ENCODE peak calls at places on chromosomes 13 and 19, in nine cellular contexts. P, S, L, D, O, G, J, T and W are unnamed samples.

GRCh38 chr19:47895165-47895782 is 9.2 kb upstream of the SULT2A1 start:
- DNase-seq in P (no peak), S (no peak), L (no peak), D (no peak), O (no peak), G (no peak), J (no peak), T (no peak), W (no peak)

GRCh38 chr19:48244289-48244688 is 11.4 kb downstream of the CARD8 start:
- DNase-seq in P (no peak), S (no peak), L (no peak), D (peak; percentile 46), O (no peak), G (no peak), J (no peak), T (peak; percentile 23), W (peak; percentile 40)

GRCh38 chr13:110624766-110625756 is 9.7 kb downstream of the NAXD start:
- DNase-seq in P (no peak), S (no peak), L (no peak), D (no peak), O (no peak), G (no peak), J (no peak), T (no peak), W (no peak)

GRCh38 chr13:21475115-21475514 is 16.0 kb upstream of the ZDHHC20 start:
- DNase-seq in P (no peak), S (no peak), L (no peak), D (no peak), O (no peak), G (no peak), J (no peak), T (no peak), W (no peak)

GRCh38 chr13:42377640-42378382 is 105.9 kb downstream of the AKAP11 start:
- DNase-seq in P (no peak), S (no peak), L (no peak), D (peak; percentile 53), O (no peak), G (no peak), J (no peak), T (no peak), W (peak; percentile 15)

GRCh38 chr19:12847159-12848139 is 9.1 kb downstream of the MAST1 start:
- DNase-seq in P (peak; percentile 68), S (peak; percentile 74), L (peak; percentile 88), D (peak; percentile 79), O (peak; percentile 94), G (peak; percentile 87), J (peak; percentile 83), T (peak; percentile 72), W (peak; percentile 72)

GRCh38 chr13:60328073-60328472 is 68.9 kb upstream of the TDRD3 start:
- DNase-seq in P (no peak), S (no peak), L (no peak), D (no peak), O (no peak), G (no peak), J (no peak), T (no peak), W (no peak)

GRCh38 chr13:63184693-63185092 is 1769.0 kb upstream of the PCDH20 start:
- DNase-seq in P (no peak), S (no peak), L (no peak), D (no peak), O (no peak), G (no peak), J (no peak), T (no peak), W (no peak)

GRCh38 chr13:33276581-33276980 is 9.0 kb downstream of the STARD13 start:
- DNase-seq in P (no peak), S (no peak), L (no peak), D (no peak), O (no peak), G (no peak), J (no peak), T (no peak), W (no peak)

GRCh38 chr13:81320516-81320915 is 979.6 kb upstream of the SPRY2 start:
- DNase-seq in P (no peak), S (no peak), L (no peak), D (no peak), O (no peak), G (no peak), J (no peak), T (no peak), W (no peak)

GRCh38 chr13:113192279-113192678 is 16.2 kb downstream of the PCID2 start:
- DNase-seq in P (no peak), S (no peak), L (no peak), D (no peak), O (no peak), G (no peak), J (no peak), T (no peak), W (no peak)

GRCh38 chr19:17627921-17628320 is 60.2 kb downstream of the UNC13A start:
- DNase-seq in P (no peak), S (no peak), L (no peak), D (no peak), O (no peak), G (no peak), J (no peak), T (no peak), W (no peak)

GRCh38 chr19:2127758-2128157 is 23.6 kb downstream of the AP3D1 start:
- DNase-seq in P (peak; percentile 81), S (no peak), L (no peak), D (no peak), O (no peak), G (no peak), J (peak; percentile 83), T (no peak), W (peak; percentile 33)

DNA sequence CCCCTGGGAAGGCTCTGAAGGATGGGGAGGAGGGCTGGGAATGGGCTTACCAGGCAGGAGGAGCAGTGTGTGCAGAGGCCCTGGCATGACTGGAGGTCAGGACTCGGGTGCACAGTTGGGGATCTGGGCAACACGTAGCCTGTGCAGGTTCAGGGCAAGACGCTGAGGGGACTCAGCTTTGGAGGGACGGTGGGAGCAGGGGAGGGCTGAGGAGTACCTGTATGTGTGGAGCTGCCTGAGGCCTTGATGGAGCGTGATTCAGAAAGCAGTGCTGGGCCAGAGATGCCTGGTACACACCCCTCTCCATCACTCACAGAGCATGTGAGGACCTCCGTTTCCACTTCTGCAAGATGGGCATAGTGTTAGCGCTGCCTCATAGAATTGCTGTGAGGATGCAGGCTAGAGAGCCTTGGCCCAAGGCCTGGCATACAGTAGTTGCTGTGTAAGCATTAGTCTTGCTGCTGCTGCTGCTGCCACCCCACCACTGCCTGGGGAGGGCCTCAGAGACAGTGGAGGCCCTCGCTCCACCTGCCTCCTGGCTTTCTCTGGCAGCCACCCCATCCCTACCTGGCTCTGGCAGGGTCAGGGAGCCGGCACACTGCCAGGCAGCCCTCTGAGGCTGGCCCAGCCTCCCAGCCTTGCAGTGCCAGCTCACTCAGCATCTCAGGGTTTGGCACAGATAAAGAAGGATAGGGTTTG is 2.4 kb downstream of the PAK4 start:
- DNase-seq in P (no peak), S (peak; percentile 53), L (no peak), D (no peak), O (peak; percentile 95), G (no peak), J (no peak), T (no peak), W (no peak)
- H3K4me3 ChIP-seq in P (no peak overlapping the region), S (peak overlapping the region; percentile 95), L (no peak overlapping the region), D (peak overlapping the region; percentile 73), O (no peak overlapping the region), G (no peak overlapping the region), J (no peak overlapping the region), T (no peak overlapping the region), W (peak overlapping the region; percentile 91)

GRCh38 chr13:97339019-97339988 is 94.7 kb upstream of the RAP2A start:
- DNase-seq in P (peak; percentile 66), S (no peak), L (no peak), D (no peak), O (no peak), G (peak; percentile 71), J (peak; percentile 71), T (no peak), W (peak; percentile 34)
- H3K27ac ChIP-seq in P (peak overlapping the region; percentile 72), S (peak overlapping the region; percentile 82), L (no peak overlapping the region), D (peak overlapping the region; percentile 33), O (peak overlapping the region; percentile 64), G (peak overlapping the region; percentile 59), J (peak overlapping the region; percentile 65), T (peak overlapping the region; percentile 52), W (peak overlapping the region; percentile 84)

DNA sequence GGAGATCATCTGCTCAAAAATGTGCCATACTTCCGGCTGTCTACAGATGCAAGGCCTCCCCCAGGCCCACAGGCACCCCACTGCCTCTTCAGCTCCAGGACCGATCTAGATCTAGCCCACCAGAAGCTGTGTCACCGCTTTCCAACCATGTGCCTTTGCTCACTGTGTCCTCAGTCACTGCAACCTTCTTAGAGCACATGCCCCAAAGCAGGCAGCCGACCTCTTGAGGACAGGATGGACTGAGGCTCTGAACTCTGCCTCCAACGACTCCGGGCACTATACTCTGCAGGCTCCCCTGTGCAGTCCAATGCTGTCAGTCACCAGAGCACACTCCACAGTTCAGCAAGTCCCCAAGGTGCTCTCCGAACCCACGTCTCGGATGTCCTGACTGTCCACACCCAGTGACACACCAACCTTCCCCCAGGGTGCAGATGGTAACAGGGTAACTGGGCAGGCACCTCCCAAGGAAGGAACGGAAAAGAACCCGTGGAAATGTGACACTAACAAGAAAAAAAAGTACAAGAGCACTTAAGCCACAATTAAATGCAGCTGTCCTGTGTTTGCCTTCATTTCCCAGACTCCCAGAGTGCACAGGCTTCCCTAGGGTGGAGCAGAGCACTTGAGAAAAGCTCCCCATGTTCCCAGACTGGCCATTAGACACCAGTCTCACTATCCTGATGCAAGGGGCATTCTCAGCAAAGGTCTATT is 4.8 kb downstream of the STK24 start:
- DNase-seq in P (no peak), S (no peak), L (no peak), D (peak; percentile 44), O (no peak), G (no peak), J (no peak), T (no peak), W (peak; percentile 86)
- H3K4me1 ChIP-seq in P (peaks cover 7% of the 10 kb centered on the region), S (peaks cover 4% of the 10 kb centered on the region), L (peaks cover 72% of the 10 kb centered on the region), D (peaks cover 56% of the 10 kb centered on the region), O (peaks cover 53% of the 10 kb centered on the region), G (peaks cover 4% of the 10 kb centered on the region), J (peaks cover 82% of the 10 kb centered on the region), T (peaks cover 83% of the 10 kb centered on the region), W (peaks cover 8% of the 10 kb centered on the region)

DNA sequence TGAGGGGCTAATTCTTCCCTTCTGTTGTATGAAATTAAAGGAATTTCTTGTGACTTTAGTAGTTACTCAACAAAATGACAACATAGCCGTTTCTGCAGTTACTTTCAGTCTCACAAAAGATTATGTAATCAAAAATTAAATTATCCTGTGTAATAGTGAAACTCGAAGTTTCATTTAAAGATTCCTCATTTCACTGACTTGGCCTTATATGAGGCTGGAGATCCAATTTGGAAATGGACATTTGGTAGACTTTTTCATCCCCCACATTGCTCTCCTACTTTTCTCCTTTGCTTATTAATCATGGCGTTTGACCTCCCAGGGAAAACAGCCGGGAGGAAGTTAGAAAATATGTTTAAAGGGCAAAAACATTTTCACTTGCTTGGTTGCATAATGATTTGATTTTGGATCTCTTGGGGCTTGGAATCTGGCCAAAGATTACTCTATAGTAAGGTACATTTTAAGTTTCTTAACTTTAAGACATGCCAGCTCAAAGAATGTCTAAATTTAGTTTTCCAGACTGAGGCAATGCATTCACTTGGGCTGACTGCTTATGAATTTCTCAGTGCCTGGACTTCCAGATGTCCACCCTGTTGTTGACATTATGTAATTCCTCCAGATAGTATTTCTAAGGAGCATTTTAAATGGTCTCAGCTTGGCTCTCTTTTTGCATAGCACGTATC is 1364.9 kb upstream of the MIR17HG start:
- DNase-seq in P (no peak), S (no peak), L (no peak), D (no peak), O (no peak), G (no peak), J (no peak), T (no peak), W (no peak)
- H3K4me3 ChIP-seq in P (no peak overlapping the region), S (no peak overlapping the region), L (no peak overlapping the region), D (no peak overlapping the region), O (no peak overlapping the region), G (no peak overlapping the region), J (no peak overlapping the region), T (no peak overlapping the region), W (no peak overlapping the region)

GRCh38 chr13:77579971-77580370 is 44.5 kb downstream of the SCEL start:
- DNase-seq in P (no peak), S (no peak), L (no peak), D (no peak), O (no peak), G (no peak), J (no peak), T (no peak), W (no peak)
- H3K27ac ChIP-seq in P (no peak overlapping the region), S (no peak overlapping the region), L (no peak overlapping the region), D (no peak overlapping the region), O (no peak overlapping the region), G (no peak overlapping the region), J (no peak overlapping the region), T (no peak overlapping the region), W (no peak overlapping the region)